ENCODE peak calls at places on chromosomes 4 and X, in eight cellular contexts. J, N, W, R, K, C, M and P are unnamed samples.

GRCh38 chrX:19602866-19603620 is 87.7 kb upstream of the MAP3K15 start:
- DNase-seq in C (peak; percentile 84), W (no peak), N (no peak), M (no peak), J (no peak), K (peak; percentile 57), R (peak; percentile 72), P (peak; percentile 46)

GRCh38 chr4:55008166-55009056 is 117.0 kb downstream of the KDR start:
- DNase-seq in R (no peak), N (peak; percentile 18), W (peak; percentile 37), C (peak; percentile 18), J (no peak), M (peak; percentile 45), K (no peak), P (no peak)

GRCh38 chrX:46582325-46582724 is 8.8 kb downstream of the CHST7 start:
- DNase-seq in R (no peak), W (no peak), N (no peak), J (no peak), C (peak; percentile 31), K (no peak), M (no peak), P (no peak)

GRCh38 chr4:106238819-106239420 is 77.1 kb downstream of the TBCK start:
- DNase-seq in N (no peak), K (no peak), W (peak; percentile 14), J (no peak), M (peak; percentile 57), C (peak; percentile 39), R (peak; percentile 45), P (no peak)

GRCh38 chrX:22053486-22053885 is 21.4 kb downstream of the PHEX start:
- DNase-seq in W (no peak), M (no peak), K (no peak), R (no peak), C (no peak), J (no peak), N (no peak), P (no peak)

GRCh38 chr4:20723019-20723418 is 22.8 kb downstream of the PACRGL start:
- DNase-seq in W (no peak), J (no peak), K (no peak), C (no peak), N (no peak), R (no peak), M (no peak), P (no peak)

GRCh38 chr4:92184566-92184965 is 119.2 kb upstream of the GRID2 start:
- DNase-seq in R (no peak), M (no peak), W (no peak), J (no peak), K (no peak), C (no peak), N (no peak), P (no peak)

GRCh38 chr4:1368421-1369090 is 21.5 kb downstream of the UVSSA start:
- DNase-seq in J (no peak), M (no peak), N (no peak), R (no peak), W (no peak), K (no peak), C (no peak), P (no peak)

GRCh38 chrX:21375795-21376069 is 1.5 kb downstream of the CNKSR2 start:
- DNase-seq in J (no peak), W (peak; percentile 4), R (no peak), M (no peak), C (no peak), N (no peak), K (no peak), P (no peak)

GRCh38 chr4:163194593-163194992 is 27.9 kb upstream of the NAF1 start:
- DNase-seq in C (no peak), N (no peak), J (no peak), W (no peak), R (no peak), M (no peak), K (no peak), P (no peak)